ENCODE peak calls at places on chromosomes 11 and 22, in seven cellular contexts. X is cardiac muscle cell, F is AG04450, C is A549, O is sigmoid colon, W is body of pancreas, V is prostate gland. T is an unnamed sample.
A peak's percentile ranks its signal among the peaks of the same experiment; 100 is the strongest.

GRCh38 chr22:32985899-32986772 is 72.0 kb downstream of the SYN3 start:
- DNase-seq in V (peak; percentile 77), X (peak; percentile 89), W (peak; percentile 75), C (peak; percentile 40), F (peak; percentile 44), O (peak; percentile 86), T (peak; percentile 8)

GRCh38 chr11:70067591-70068341 is 10.4 kb upstream of the ANO1 start:
- DNase-seq in X (no peak), C (no peak), V (peak; percentile 42), W (no peak), F (no peak), O (peak; percentile 53), T (no peak)

GRCh38 chr11:62556102-62556871 is 9.7 kb upstream of the AHNAK start:
- DNase-seq in V (peak; percentile 87), F (peak; percentile 86), W (peak; percentile 85), X (peak; percentile 94), O (peak; percentile 97), C (peak; percentile 99), T (peak; percentile 78)

GRCh38 chr11:86152006-86152862 is 83.3 kb upstream of the PICALM start:
- DNase-seq in W (peak; percentile 34), V (no peak), C (no peak), F (no peak), X (peak; percentile 29), O (no peak), T (no peak)

GRCh38 chr11:23875407-23875950 is 621.4 kb upstream of the LUZP2 start:
- DNase-seq in F (peak; percentile 85), C (no peak), W (no peak), O (no peak), X (peak; percentile 25), V (no peak), T (no peak)

GRCh38 chr11:120229451-120230424 is 10.2 kb upstream of the POU2F3 start:
- DNase-seq in F (no peak), X (peak; percentile 49), W (no peak), O (no peak), C (no peak), V (no peak), T (no peak)

GRCh38 chr22:21698430-21699329 is 32.9 kb downstream of the PPIL2 start:
- DNase-seq in C (no peak), V (no peak), F (no peak), W (peak; percentile 29), O (no peak), X (peak; percentile 37), T (no peak)

GRCh38 chr11:116379185-116379828 is 393.5 kb downstream of the BUD13 start:
- DNase-seq in W (peak; percentile 12), F (no peak), O (no peak), V (no peak), X (peak; percentile 42), C (no peak), T (no peak)

GRCh38 chr22:50599816-50600454 is 658 bp upstream of the MAPK8IP2 start:
- DNase-seq in X (peak; percentile 46), O (peak; percentile 72), W (peak; percentile 51), F (no peak), V (no peak), C (no peak), T (peak; percentile 62)

GRCh38 chr11:69878927-69879733 is 59.9 kb upstream of the FGF3 start:
- DNase-seq in X (no peak), V (no peak), W (no peak), C (no peak), O (peak; percentile 45), F (no peak), T (no peak)

GRCh38 chr11:119478711-119479285 is 55.8 kb upstream of the THY1 start:
- DNase-seq in F (no peak), W (no peak), X (no peak), V (peak; percentile 2), C (no peak), O (no peak), T (no peak)

GRCh38 chr11:113464416-113464815 is 10.8 kb downstream of the DRD2 start:
- DNase-seq in W (no peak), C (no peak), V (no peak), O (no peak), X (no peak), F (no peak), T (no peak)

GRCh38 chr11:118916842-118917388 is 8.8 kb downstream of the BCL9L start:
- DNase-seq in F (no peak), W (peak; percentile 74), X (peak; percentile 94), V (peak; percentile 75), O (peak; percentile 90), C (no peak), T (no peak)

GRCh38 chr22:44242946-44243724 is 62.4 kb downstream of the PARVG start:
- DNase-seq in O (no peak), F (no peak), W (no peak), C (no peak), V (no peak), X (no peak), T (no peak)

GRCh38 chr22:42821386-42821785 is 35.7 kb downstream of the ARFGAP3 start:
- DNase-seq in C (no peak), O (no peak), W (no peak), F (no peak), V (no peak), X (no peak), T (no peak)

GRCh38 chr22:49235463-49236300 is 592.0 kb downstream of the BRD1 start:
- DNase-seq in V (peak; percentile 4), O (no peak), X (no peak), W (peak; percentile 15), C (no peak), F (no peak), T (no peak)

GRCh38 chr11:111440416-111441205 is 61.5 kb upstream of the POU2AF1 start:
- DNase-seq in O (peak; percentile 56), C (no peak), W (peak; percentile 91), F (no peak), V (no peak), X (no peak), T (no peak)

GRCh38 chr22:49373289-49373666 is 454.4 kb downstream of the BRD1 start:
- DNase-seq in W (no peak), X (no peak), V (no peak), F (no peak), C (no peak), O (no peak), T (no peak)

GRCh38 chr11:63888170-63889086 is 28.5 kb downstream of the RCOR2 start:
- DNase-seq in O (peak; percentile 81), X (peak; percentile 80), V (peak; percentile 81), F (no peak), W (peak; percentile 86), C (no peak), T (peak; percentile 66)

GRCh38 chr11:79066456-79067354 is 374.1 kb downstream of the TENM4 start:
- DNase-seq in W (no peak), O (no peak), V (no peak), C (no peak), X (peak; percentile 43), F (no peak), T (no peak)

GRCh38 chr11:68471360-68472340 is 11.1 kb downstream of the PPP6R3 start:
- DNase-seq in V (no peak), F (no peak), C (no peak), X (peak; percentile 95), O (no peak), W (peak; percentile 37), T (peak; percentile 18)

GRCh38 chr22:39134366-39135091 is 18.0 kb downstream of the CBX7 start:
- DNase-seq in X (no peak), O (peak; percentile 39), V (no peak), W (no peak), F (no peak), C (no peak), T (no peak)

GRCh38 chr22:42716649-42717127 is 4.0 kb downstream of the A4GALT start:
- DNase-seq in V (no peak), C (no peak), O (no peak), X (no peak), W (no peak), F (no peak), T (no peak)

GRCh38 chr22:27990879-27991278 is 71.8 kb upstream of the PITPNB start:
- DNase-seq in W (peak; percentile 33), F (no peak), O (peak; percentile 88), X (peak; percentile 63), V (no peak), C (peak; percentile 13), T (no peak)

GRCh38 chr11:326842-327580 is 6.4 kb upstream of the IFITM3 start:
- DNase-seq in W (peak; percentile 89), O (peak; percentile 93), F (no peak), X (peak; percentile 91), C (no peak), V (peak; percentile 34), T (peak; percentile 54)

GRCh38 chr11:12410006-12410728 is 32.8 kb downstream of the PARVA start:
- DNase-seq in O (peak; percentile 92), F (no peak), C (peak; percentile 21), V (no peak), X (peak; percentile 88), W (no peak), T (no peak)
- TF ChIP-seq CTCF in O (no peak), F (peak; percentile 11), C (peak; percentile 40), V (no peak), X (no peak), W (no peak), T (no peak)

GRCh38 chr11:29943347-29943746 is 73.5 kb downstream of the KCNA4 start:
- DNase-seq in F (no peak), X (no peak), W (no peak), V (no peak), C (no peak), O (no peak), T (no peak)
- H3K27ac ChIP-seq in F (no peak overlapping the region), X (no peak overlapping the region), W (no peak overlapping the region), V (no peak overlapping the region), C (no peak overlapping the region), O (no peak overlapping the region), T (no peak overlapping the region)

DNA sequence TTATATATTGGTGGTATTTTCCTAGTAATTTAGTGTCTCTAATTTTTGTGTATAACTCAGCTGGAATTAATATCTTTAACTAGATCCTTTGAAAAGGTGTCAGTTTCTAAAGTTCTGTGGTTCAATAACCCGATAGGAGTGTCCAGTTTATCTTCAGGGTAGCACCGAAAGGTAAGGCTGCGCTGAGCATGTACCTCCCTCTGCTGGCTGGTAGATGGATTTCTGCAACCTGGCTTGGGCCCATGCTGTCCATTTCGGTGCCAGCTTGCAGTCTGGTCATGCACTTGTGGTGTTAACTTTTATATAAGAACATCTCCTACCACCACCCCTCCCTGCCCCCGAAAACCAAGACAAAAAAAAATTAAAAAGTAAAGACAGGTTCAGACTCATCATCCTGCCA is 24.7 kb downstream of the EXT2 start:
- DNase-seq in F (no peak), X (no peak), W (no peak), V (peak; percentile 24), C (peak; percentile 18), O (no peak), T (no peak)
- TF ChIP-seq CTCF in F (peak; percentile 30), X (peak; percentile 31), W (no peak), V (no peak), C (no peak), O (peak; percentile 7), T (no peak)

GRCh38 chr22:25405854-25406509 is 158.5 kb upstream of the GRK3 start:
- DNase-seq in C (no peak), W (no peak), F (no peak), O (no peak), X (no peak), V (no peak), T (peak; percentile 10)

GRCh38 chr22:25404923-25405853 is 159.3 kb upstream of the GRK3 start:
- DNase-seq in X (peak; percentile 78), O (peak; percentile 88), F (no peak), C (peak; percentile 52), V (peak; percentile 73), W (peak; percentile 78), T (peak; percentile 31)

GRCh38 chr22:25403752-25404471 is 160.6 kb upstream of the GRK3 start:
- DNase-seq in C (no peak), V (no peak), O (peak; percentile 64), W (no peak), F (no peak), X (no peak), T (no peak)

GRCh38 chr22:25403284-25403606 is 161.2 kb upstream of the GRK3 start:
- DNase-seq in V (no peak), O (no peak), F (no peak), W (no peak), X (no peak), C (no peak), T (no peak)

GRCh38 chr22:25404556-25404922 is 159.9 kb upstream of the GRK3 start:
- DNase-seq in O (peak; percentile 61), F (no peak), X (no peak), C (no peak), V (no peak), W (no peak), T (no peak)
- H3K27ac ChIP-seq in O (peak overlapping the region; percentile 88), F (no peak overlapping the region), X (no peak overlapping the region), C (peak overlapping the region; percentile 98), V (peak overlapping the region; percentile 88), W (peak overlapping the region; percentile 89), T (no peak overlapping the region)